ENCODE peak calls at places on chromosome 9, in ten cellular contexts. S is CD8-positive, alpha-beta memory T cell; M is GM23248; R is tibial nerve; X is BJ; Z is hepatocyte; L is right atrium auricular region; T is MM.1S; W is mucosa of descending colon; C is heart right ventricle. D is an unnamed sample.

GRCh38 chr9:96556701-96557461 is 62.8 kb downstream of the CDC14B start:
- DNase-seq in S (no peak), M (peak; percentile 75), R (peak; percentile 33), X (no peak), Z (no peak), L (no peak), T (no peak), W (no peak), C (peak; percentile 27), D (no peak)

GRCh38 chr9:81490605-81491331 is 198.6 kb downstream of the TLE1 start:
- DNase-seq in S (no peak), M (peak; percentile 55), R (no peak), X (peak; percentile 36), Z (no peak), L (no peak), T (no peak), W (no peak), C (no peak), D (peak; percentile 45)

GRCh38 chr9:21317956-21318923 is 13.1 kb upstream of the IFNA5 start:
- DNase-seq in S (peak; percentile 10), M (peak; percentile 78), R (peak; percentile 51), X (no peak), Z (peak; percentile 69), L (no peak), T (peak; percentile 11), W (no peak), C (peak; percentile 34), D (peak; percentile 82)

GRCh38 chr9:83281306-83282255 is 218.6 kb upstream of the RASEF start:
- DNase-seq in S (no peak), M (peak; percentile 73), R (no peak), X (peak; percentile 35), Z (peak; percentile 23), L (no peak), T (no peak), W (no peak), C (peak; percentile 56), D (peak; percentile 80)

GRCh38 chr9:137437691-137438590 is 3.2 kb downstream of the ENTPD8 start:
- DNase-seq in S (no peak), M (no peak), R (no peak), X (no peak), Z (no peak), L (no peak), T (no peak), W (peak; percentile 69), C (no peak), D (no peak)

GRCh38 chr9:136345281-136346156 is 18.0 kb downstream of the DNLZ start:
- DNase-seq in S (no peak), M (peak; percentile 90), R (peak; percentile 52), X (no peak), Z (peak; percentile 83), L (peak; percentile 91), T (no peak), W (peak; percentile 65), C (peak; percentile 66), D (peak; percentile 34)

GRCh38 chr9:99459923-99460322 is 237.8 kb downstream of the SEC61B start:
- DNase-seq in S (no peak), M (no peak), R (no peak), X (no peak), Z (no peak), L (no peak), T (no peak), W (no peak), C (no peak), D (no peak)

GRCh38 chr9:112719292-112719691 is 1.4 kb upstream of the INIP start:
- DNase-seq in S (no peak), M (peak; percentile 70), R (no peak), X (no peak), Z (no peak), L (no peak), T (no peak), W (no peak), C (no peak), D (peak; percentile 41)

GRCh38 chr9:134778841-134779411 is 101.7 kb upstream of the FCN2 start:
- DNase-seq in S (no peak), M (peak; percentile 79), R (peak; percentile 58), X (no peak), Z (peak; percentile 75), L (no peak), T (no peak), W (peak; percentile 54), C (peak; percentile 60), D (peak; percentile 57)

GRCh38 chr9:69322256-69322655 is 2.8 kb upstream of the ENTREP1 start:
- DNase-seq in S (no peak), M (no peak), R (no peak), X (no peak), Z (no peak), L (no peak), T (no peak), W (no peak), C (no peak), D (no peak)

GRCh38 chr9:128372188-128372641 is 1.0 kb downstream of the URM1 start:
- DNase-seq in S (no peak), M (peak; percentile 44), R (no peak), X (no peak), Z (no peak), L (no peak), T (no peak), W (no peak), C (no peak), D (peak; percentile 19)

GRCh38 chr9:110142868-110143866 is 64.8 kb downstream of the C9orf152 start:
- DNase-seq in S (no peak), M (no peak), R (no peak), X (no peak), Z (no peak), L (no peak), T (peak; percentile 89), W (no peak), C (no peak), D (no peak)

GRCh38 chr9:130421802-130422276 is 22.9 kb upstream of the ASS1 start:
- DNase-seq in S (no peak), M (peak; percentile 77), R (no peak), X (no peak), Z (peak; percentile 36), L (no peak), T (no peak), W (no peak), C (no peak), D (peak; percentile 56)

GRCh38 chr9:104970588-104970987 is 42.6 kb upstream of the ABCA1 start:
- DNase-seq in S (no peak), M (peak; percentile 32), R (peak; percentile 47), X (no peak), Z (no peak), L (no peak), T (no peak), W (no peak), C (no peak), D (peak; percentile 45)

GRCh38 chr9:97979778-97980478 is 3.2 kb upstream of the ANP32B start:
- DNase-seq in S (no peak), M (peak; percentile 7), R (no peak), X (no peak), Z (no peak), L (no peak), T (no peak), W (no peak), C (no peak), D (no peak)

GRCh38 chr9:87546704-87547103 is 49.0 kb downstream of the DAPK1 start:
- DNase-seq in S (no peak), M (peak; percentile 38), R (no peak), X (no peak), Z (no peak), L (no peak), T (no peak), W (no peak), C (no peak), D (peak; percentile 53)

GRCh38 chr9:33309903-33310302 is 19.6 kb downstream of the NFX1 start:
- DNase-seq in S (no peak), M (no peak), R (no peak), X (no peak), Z (no peak), L (no peak), T (no peak), W (no peak), C (no peak), D (no peak)
- H3K36me3 ChIP-seq in S (peaks cover 65% of the 10 kb centered on the region), M (peaks cover 90% of the 10 kb centered on the region), R (no peaks in the 10 kb centered on the region), X (peaks cover 24% of the 10 kb centered on the region), Z (no peaks in the 10 kb centered on the region), L (peaks cover 100% of the 10 kb centered on the region), T (peaks cover 14% of the 10 kb centered on the region), W (peaks cover 10% of the 10 kb centered on the region), C (peaks cover 20% of the 10 kb centered on the region), D (peaks cover 100% of the 10 kb centered on the region)

GRCh38 chr9:2777454-2777853 is 60.1 kb downstream of the KCNV2 start:
- DNase-seq in S (no peak), M (no peak), R (no peak), X (no peak), Z (no peak), L (no peak), T (no peak), W (no peak), C (no peak), D (no peak)
- H3K36me3 ChIP-seq in S (peaks cover 18% of the 10 kb centered on the region), M (peaks cover 66% of the 10 kb centered on the region), R (no peaks in the 10 kb centered on the region), X (peaks cover 3% of the 10 kb centered on the region), Z (peaks cover 8% of the 10 kb centered on the region), L (peaks cover 30% of the 10 kb centered on the region), T (peaks cover 10% of the 10 kb centered on the region), W (no peaks in the 10 kb centered on the region), C (no peaks in the 10 kb centered on the region), D (peaks cover 75% of the 10 kb centered on the region)

DNA sequence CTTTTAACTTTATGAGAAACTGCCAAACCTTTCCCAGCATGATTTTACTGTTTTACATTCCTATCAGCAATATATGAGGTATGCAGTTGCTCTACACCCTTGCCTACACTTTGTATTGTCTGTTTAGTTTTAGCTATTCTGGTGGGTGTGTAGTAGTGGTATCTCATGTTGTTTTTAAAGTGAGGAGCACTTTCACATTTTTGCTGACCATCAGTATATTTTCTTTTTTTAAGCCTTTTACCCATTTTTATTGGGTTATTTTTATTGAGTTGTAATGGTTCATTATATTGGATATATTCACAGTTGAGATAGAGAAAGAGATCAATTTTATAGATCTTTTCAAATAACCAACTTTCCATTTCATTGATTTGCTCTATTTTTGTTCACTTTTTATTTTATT is 102.4 kb downstream of the BARX1 start:
- DNase-seq in S (no peak), M (no peak), R (no peak), X (no peak), Z (no peak), L (no peak), T (no peak), W (no peak), C (no peak), D (no peak)
- H3K36me3 ChIP-seq in S (no peaks in the 10 kb centered on the region), M (no peaks in the 10 kb centered on the region), R (no peaks in the 10 kb centered on the region), X (no peaks in the 10 kb centered on the region), Z (no peaks in the 10 kb centered on the region), L (no peaks in the 10 kb centered on the region), T (no peaks in the 10 kb centered on the region), W (no peaks in the 10 kb centered on the region), C (no peaks in the 10 kb centered on the region), D (no peaks in the 10 kb centered on the region)

DNA sequence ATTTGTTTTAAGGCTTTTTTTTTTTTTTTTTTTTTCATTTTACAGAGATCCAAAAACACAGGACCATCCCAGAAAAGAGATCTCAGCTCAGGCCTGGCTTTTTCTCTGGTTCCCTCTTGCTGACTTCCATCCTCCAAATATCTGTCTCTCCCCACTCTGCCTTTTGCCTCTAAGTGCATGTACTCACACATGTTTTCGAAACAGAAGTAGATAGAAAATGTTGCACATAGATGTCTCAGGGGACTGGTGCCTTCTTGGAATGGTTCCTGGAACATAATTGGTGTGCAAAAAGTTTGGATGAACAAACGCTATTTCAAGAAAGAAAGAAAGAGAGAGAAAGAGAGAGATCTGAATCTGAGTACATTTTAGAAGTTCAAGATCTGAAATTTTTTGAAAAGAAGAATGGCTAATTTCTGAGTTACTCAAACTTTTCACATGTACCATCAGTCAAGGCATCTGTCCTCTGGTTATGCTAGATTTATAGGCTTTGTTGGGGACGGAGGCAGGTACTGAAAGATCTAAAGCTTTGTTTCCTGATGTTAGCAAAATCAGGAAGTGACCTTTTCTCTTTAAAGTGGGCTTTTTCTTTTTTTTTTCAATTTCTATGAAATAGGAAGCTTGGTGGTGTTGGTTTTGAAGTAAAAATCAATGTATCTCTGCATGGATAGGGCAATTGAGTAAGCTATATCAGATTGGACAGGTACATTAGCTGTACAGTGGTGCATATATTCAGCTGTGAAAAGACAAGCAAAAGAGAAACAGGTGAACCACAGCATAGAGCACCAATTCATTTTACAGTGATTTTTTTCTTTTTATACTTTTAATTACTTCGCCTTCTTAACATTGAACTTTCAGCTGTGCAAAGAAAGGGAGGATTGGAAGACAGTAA is 8.5 kb upstream of the TNFSF8 start:
- DNase-seq in S (peak; percentile 4), M (peak; percentile 42), R (peak; percentile 70), X (no peak), Z (no peak), L (no peak), T (no peak), W (no peak), C (no peak), D (peak; percentile 82)
- H3K36me3 ChIP-seq in S (no peaks in the 10 kb centered on the region), M (no peaks in the 10 kb centered on the region), R (no peaks in the 10 kb centered on the region), X (no peaks in the 10 kb centered on the region), Z (no peaks in the 10 kb centered on the region), L (no peaks in the 10 kb centered on the region), T (no peaks in the 10 kb centered on the region), W (no peaks in the 10 kb centered on the region), C (no peaks in the 10 kb centered on the region), D (no peaks in the 10 kb centered on the region)